ENCODE peak calls at places on chromosomes 2 and 18, in four cellular contexts. I, D, P and B are unnamed samples.

GRCh38 chr18:79750980-79751571 is 46.7 kb upstream of the KCNG2 start:
- DNase-seq in I (no peak), D (peak), P (no peak), B (peak)

GRCh38 chr2:65598240-65598639 is 165.8 kb upstream of the SPRED2 start:
- DNase-seq in I (no peak), D (no peak), P (no peak), B (no peak)

GRCh38 chr2:221817052-221817451 is 244.9 kb upstream of the EPHA4 start:
- DNase-seq in I (no peak), D (no peak), P (no peak), B (no peak)

GRCh38 chr18:10687161-10687925 is 161.5 kb downstream of the NAPG start:
- DNase-seq in I (no peak), D (no peak), P (no peak), B (no peak)

GRCh38 chr18:58297198-58297597 is 253.2 kb downstream of the NEDD4L start:
- DNase-seq in I (no peak), D (no peak), P (no peak), B (no peak)

GRCh38 chr2:137221797-137222492 is 456.6 kb downstream of the THSD7B start:
- DNase-seq in I (no peak), D (no peak), P (no peak), B (no peak)

GRCh38 chr2:69581774-69582581 is 61.6 kb downstream of the AAK1 start:
- DNase-seq in I (no peak), D (no peak), P (no peak), B (no peak)

GRCh38 chr2:61943251-61943650 is 37.8 kb downstream of the COMMD1 start:
- DNase-seq in I (no peak), D (no peak), P (no peak), B (no peak)

GRCh38 chr2:127072970-127073369 is 34.0 kb downstream of the BIN1 start:
- DNase-seq in I (no peak), D (no peak), P (no peak), B (no peak)

GRCh38 chr2:239690651-239691631 is 290.1 kb upstream of the HDAC4 start:
- DNase-seq in I (no peak), D (no peak), P (no peak), B (no peak)

GRCh38 chr2:203498161-203498560 is 36.9 kb downstream of the RAPH1 start:
- DNase-seq in I (peak), D (no peak), P (no peak), B (no peak)

GRCh38 chr2:146317959-146318358 is 1526.9 kb upstream of the ACVR2A start:
- DNase-seq in I (no peak), D (no peak), P (no peak), B (no peak)

GRCh38 chr2:44388877-44389276 is 27.1 kb downstream of the CAMKMT start:
- DNase-seq in I (no peak), D (no peak), P (no peak), B (no peak)

GRCh38 chr18:40867452-40867851 is 1087.6 kb upstream of the PIK3C3 start:
- DNase-seq in I (no peak), D (no peak), P (no peak), B (no peak)

GRCh38 chr2:215826838-215827441 is 186.4 kb downstream of the MREG start:
- DNase-seq in I (peak), D (no peak), P (no peak), B (no peak)

GRCh38 chr2:235876099-235876679 is 292.0 kb downstream of the GBX2 start:
- DNase-seq in I (no peak), D (no peak), P (no peak), B (no peak)

GRCh38 chr2:217949448-217949847 is 53.3 kb downstream of the TNS1 start:
- DNase-seq in I (no peak), D (no peak), P (no peak), B (no peak)
- TF ChIP-seq EP300 in I (no peak), D (no peak), P (no peak), B (no peak)

DNA sequence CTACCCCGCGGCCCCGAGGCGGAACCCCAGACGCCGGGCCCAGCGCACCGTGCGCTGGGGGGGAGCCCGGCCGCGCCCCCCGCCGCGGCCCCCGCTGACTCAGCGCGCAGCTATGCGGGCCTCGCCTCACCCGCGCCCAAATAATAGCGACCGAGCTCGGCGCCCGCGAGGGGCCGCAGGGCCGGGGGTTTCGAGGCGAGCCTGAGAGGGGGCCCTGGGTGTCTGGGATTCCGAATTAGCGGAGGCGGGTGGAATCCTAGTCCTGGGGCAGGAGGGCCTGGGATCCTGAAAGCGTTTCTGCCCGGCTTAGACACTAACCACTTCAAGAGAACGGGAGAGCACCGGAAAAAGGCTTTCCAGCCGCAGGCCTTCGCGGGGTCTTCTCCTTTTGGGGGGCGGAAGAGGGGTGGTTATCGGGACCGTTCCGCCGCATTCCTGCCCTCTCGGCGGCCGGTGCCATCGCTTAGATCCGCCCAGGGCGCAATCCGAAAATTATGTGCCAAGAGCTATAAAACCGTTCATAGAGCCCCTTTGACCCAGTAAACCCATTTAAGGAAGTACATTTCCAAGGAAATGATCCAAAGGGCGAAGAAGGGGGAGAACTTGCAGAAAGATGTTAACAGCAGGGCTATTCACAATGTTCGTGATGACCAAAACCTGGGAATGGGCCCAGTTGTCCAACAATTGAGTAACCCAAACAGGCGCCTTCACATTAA is 678 bp upstream of the ROCK2 start:
- DNase-seq in I (peak), D (peak), P (peak), B (peak)
- TF ChIP-seq EP300 in I (no peak), D (peak), P (peak), B (no peak)

GRCh38 chr2:9517118-9517782 is 38.4 kb downstream of the ADAM17 start:
- DNase-seq in I (no peak), D (no peak), P (no peak), B (no peak)
- TF ChIP-seq EP300 in I (no peak), D (no peak), P (no peak), B (no peak)

GRCh38 chr2:229129738-229130371 is 141.2 kb downstream of the PID1 start:
- DNase-seq in I (no peak), D (no peak), P (peak), B (no peak)
- TF ChIP-seq EP300 in I (no peak), D (no peak), P (no peak), B (no peak)

DNA sequence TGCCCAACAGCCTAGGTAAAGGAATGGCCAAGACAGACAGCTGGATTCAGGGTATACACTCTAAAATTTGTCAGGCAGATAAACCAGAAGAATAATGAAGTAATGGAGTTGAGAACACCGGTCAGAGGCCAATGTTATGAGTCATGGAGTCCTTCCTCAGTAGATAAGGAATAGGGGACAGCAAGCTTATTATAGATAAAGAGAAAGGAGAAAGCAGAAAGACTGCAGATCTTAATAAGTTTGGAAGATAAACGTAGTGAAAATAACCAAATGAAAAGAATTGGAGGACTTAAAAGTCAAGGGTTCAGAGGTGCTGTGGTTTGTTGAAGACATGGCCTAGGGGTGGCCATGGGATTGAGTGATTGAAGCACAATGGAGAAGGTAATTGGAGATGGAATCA is 63.5 kb upstream of the NFE2L2 start:
- DNase-seq in I (no peak), D (no peak), P (no peak), B (no peak)
- TF ChIP-seq EP300 in I (no peak), D (no peak), P (no peak), B (no peak)

GRCh38 chr2:175965773-175966172 is 36.3 kb downstream of the LNPK start:
- DNase-seq in I (no peak), D (no peak), P (no peak), B (no peak)

GRCh38 chr2:175966839-175967238 is 35.2 kb downstream of the LNPK start:
- DNase-seq in I (no peak), D (no peak), P (no peak), B (no peak)

DNA sequence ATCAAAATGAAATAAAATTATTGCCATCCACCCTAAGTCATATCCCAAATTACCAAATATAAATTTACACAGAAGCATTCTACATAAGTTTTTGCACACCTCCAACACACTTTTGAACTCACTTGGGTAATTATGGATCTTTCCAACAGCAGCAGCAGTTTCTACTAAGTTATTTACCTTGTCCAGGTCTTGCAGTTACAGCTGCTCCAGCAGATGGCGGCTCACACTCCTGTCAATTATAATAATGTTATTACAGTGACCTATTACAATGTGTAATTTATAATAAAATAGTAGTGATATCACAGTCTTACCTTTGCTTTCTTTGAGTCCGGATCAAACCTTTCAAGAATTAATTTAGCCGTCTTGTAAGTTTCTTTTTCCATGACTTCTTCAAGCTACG is 37.9 kb downstream of the LNPK start:
- DNase-seq in I (no peak), D (no peak), P (no peak), B (no peak)
- TF ChIP-seq EP300 in I (no peak), D (no peak), P (no peak), B (no peak)

DNA sequence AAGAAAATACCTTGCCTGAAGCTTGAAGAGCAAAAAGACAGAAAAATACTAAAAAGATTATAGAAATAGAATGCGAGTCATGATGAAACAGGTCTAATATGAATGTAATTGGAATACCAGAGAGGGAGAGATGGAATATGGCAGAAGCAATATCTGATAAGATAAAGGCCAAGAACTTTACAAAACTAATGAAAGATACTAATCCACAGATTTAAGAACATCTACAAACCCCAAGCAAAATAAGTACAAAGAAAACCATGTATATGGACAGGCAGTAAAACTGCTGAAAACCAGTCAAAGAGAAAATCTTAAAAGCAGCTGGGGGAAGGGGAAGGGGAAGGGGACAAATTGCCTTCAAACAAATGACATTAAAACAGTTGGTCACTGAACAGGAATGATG is 67.0 kb downstream of the PIGN start:
- DNase-seq in I (no peak), D (no peak), P (no peak), B (no peak)
- TF ChIP-seq EP300 in I (no peak), D (no peak), P (no peak), B (no peak)

DNA sequence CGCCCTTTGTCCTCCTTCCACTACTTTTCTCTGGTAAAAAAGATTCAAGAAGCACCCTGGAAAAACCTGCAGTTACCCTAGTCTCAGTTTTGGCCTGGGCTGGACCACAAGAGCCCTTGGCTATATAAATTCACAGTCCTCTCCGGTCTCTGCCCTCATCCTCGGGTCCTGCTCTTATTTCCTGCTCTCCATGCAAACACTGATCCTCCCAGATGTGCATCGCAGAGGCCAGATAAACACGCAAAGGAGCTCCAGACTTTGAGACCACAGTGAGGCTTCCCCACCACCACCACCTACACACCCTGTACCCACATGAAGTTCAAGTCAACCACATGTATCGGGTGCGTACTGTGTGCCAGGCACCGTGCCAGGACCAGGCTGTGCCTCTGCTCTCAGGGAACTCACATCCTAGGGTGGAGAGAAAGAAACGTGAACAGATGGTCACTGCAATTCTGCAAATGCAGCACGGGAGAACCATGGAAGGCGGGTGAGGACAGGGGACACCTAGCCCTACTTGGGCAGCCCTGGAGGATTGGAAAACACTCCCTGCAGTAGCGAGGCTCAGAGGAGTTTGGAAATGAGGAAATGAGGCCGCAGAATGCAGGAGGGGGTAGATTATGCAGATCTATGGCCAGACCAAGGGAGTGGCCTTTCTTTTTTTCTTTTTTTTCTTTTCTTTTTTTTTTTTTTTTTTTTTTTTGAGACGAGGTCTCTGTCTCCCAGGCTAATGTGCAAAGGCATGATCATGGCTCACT is 7.5 kb downstream of the CTDSP1 start:
- DNase-seq in I (no peak), D (peak), P (peak), B (peak)
- TF ChIP-seq EP300 in I (no peak), D (no peak), P (no peak), B (no peak)